ENCODE peak calls at places on chromosomes 5 and 9, in seven cellular contexts. F is right lobe of liver, B is lower leg skin, X is epithelial cell of proximal tubule, K is fibroblast of mammary gland, C is endothelial cell, T is stomach. A is an unnamed sample.

GRCh38 chr9:14400658-14400995 is 86.7 kb upstream of the NFIB start:
- DNase-seq in F (no peak), B (peak), X (peak), K (peak), C (peak), T (peak), A (no peak)

GRCh38 chr9:122355336-122355875 is 15.4 kb upstream of the PTGS1 start:
- DNase-seq in F (no peak), B (no peak), X (no peak), K (no peak), C (no peak), T (no peak), A (no peak)

GRCh38 chr5:21919417-21920022 is 933.6 kb downstream of the CDH12 start:
- DNase-seq in F (no peak), B (no peak), X (peak), K (peak), C (peak), T (no peak), A (peak)

GRCh38 chr5:39775458-39776365 is 350.9 kb upstream of the DAB2 start:
- DNase-seq in F (no peak), B (no peak), X (peak), K (peak), C (no peak), T (no peak), A (no peak)

GRCh38 chr5:318341-318897 is 3.1 kb upstream of the AHRR start:
- DNase-seq in F (no peak), B (no peak), X (peak), K (no peak), C (no peak), T (no peak), A (no peak)

GRCh38 chr5:153748823-153749222 is 258.4 kb downstream of the GRIA1 start:
- DNase-seq in F (no peak), B (no peak), X (no peak), K (no peak), C (no peak), T (no peak), A (no peak)

GRCh38 chr9:131396626-131397025 is 2.7 kb downstream of the PRRC2B start:
- DNase-seq in F (no peak), B (no peak), X (no peak), K (no peak), C (no peak), T (no peak), A (no peak)

GRCh38 chr9:34216325-34216724 is 37.5 kb downstream of the UBAP1 start:
- DNase-seq in F (no peak), B (no peak), X (no peak), K (no peak), C (no peak), T (no peak), A (no peak)

GRCh38 chr9:18333157-18333556 is 140.8 kb upstream of the ADAMTSL1 start:
- DNase-seq in F (no peak), B (no peak), X (no peak), K (peak), C (no peak), T (no peak), A (no peak)

GRCh38 chr9:73148447-73148937 is 3.2 kb upstream of the ANXA1 start:
- DNase-seq in F (no peak), B (no peak), X (no peak), K (peak), C (no peak), T (no peak), A (no peak)

GRCh38 chr5:151098185-151098813 is 17.5 kb upstream of the TNIP1 start:
- DNase-seq in F (no peak), B (no peak), X (no peak), K (no peak), C (no peak), T (no peak), A (no peak)

GRCh38 chr5:142904421-142904820 is 134.2 kb downstream of the ARHGAP26 start:
- DNase-seq in F (no peak), B (no peak), X (no peak), K (no peak), C (no peak), T (no peak), A (no peak)

GRCh38 chr5:35665066-35665465 is 47.4 kb downstream of the SPEF2 start:
- DNase-seq in F (no peak), B (no peak), X (no peak), K (no peak), C (no peak), T (no peak), A (no peak)

GRCh38 chr5:111756701-111757581 is at the start of gene NREP:
- DNase-seq in F (peak), B (peak), X (no peak), K (peak), C (peak), T (peak), A (peak)

GRCh38 chr9:78383130-78383529 is 86.2 kb downstream of the PSAT1 start:
- DNase-seq in F (no peak), B (no peak), X (no peak), K (no peak), C (no peak), T (no peak), A (no peak)

GRCh38 chr5:66302344-66302743 is 158.2 kb downstream of the SREK1 start:
- DNase-seq in F (no peak), B (no peak), X (no peak), K (no peak), C (no peak), T (no peak), A (no peak)

GRCh38 chr9:12838546-12838945 is 63.7 kb downstream of the LURAP1L start:
- DNase-seq in F (no peak), B (no peak), X (no peak), K (no peak), C (no peak), T (no peak), A (no peak)

GRCh38 chr5:167096816-167097215 is 1194.6 kb upstream of the WWC1 start:
- DNase-seq in F (no peak), B (no peak), X (no peak), K (peak), C (no peak), T (no peak), A (no peak)

GRCh38 chr5:113804943-113805342 is 291.4 kb downstream of the YTHDC2 start:
- DNase-seq in F (no peak), B (no peak), X (no peak), K (no peak), C (no peak), T (no peak), A (no peak)

GRCh38 chr5:13403351-13403750 is 541.1 kb downstream of the DNAH5 start:
- DNase-seq in F (no peak), B (no peak), X (no peak), K (no peak), C (no peak), T (no peak), A (no peak)

GRCh38 chr5:107476783-107477182 is 194.0 kb downstream of the EFNA5 start:
- DNase-seq in F (no peak), B (no peak), X (no peak), K (no peak), C (peak), T (peak), A (no peak)

GRCh38 chr9:128370367-128370751 is 815 bp upstream of the URM1 start:
- DNase-seq in F (no peak), B (no peak), X (no peak), K (no peak), C (no peak), T (no peak), A (no peak)

GRCh38 chr5:16529319-16529718 is 63.7 kb upstream of the ZNF622 start:
- DNase-seq in F (no peak), B (no peak), X (no peak), K (no peak), C (no peak), T (no peak), A (no peak)

GRCh38 chr5:176652136-176652535 is 4.9 kb downstream of the TSPAN17 start:
- DNase-seq in F (no peak), B (no peak), X (no peak), K (peak), C (no peak), T (no peak), A (no peak)

GRCh38 chr9:95297316-95297715 is 20.2 kb downstream of the FANCC start:
- DNase-seq in F (no peak), B (no peak), X (no peak), K (no peak), C (no peak), T (no peak), A (no peak)

GRCh38 chr9:136261686-136262430 is 16.2 kb upstream of the QSOX2 start:
- DNase-seq in F (no peak), B (no peak), X (no peak), K (no peak), C (no peak), T (no peak), A (no peak)

GRCh38 chr5:157292599-157292998 is 26.7 kb downstream of the CYFIP2 start:
- DNase-seq in F (no peak), B (no peak), X (no peak), K (peak), C (no peak), T (no peak), A (no peak)

GRCh38 chr5:1750469-1750868 is 49.2 kb downstream of the MRPL36 start:
- DNase-seq in F (peak), B (no peak), X (no peak), K (no peak), C (no peak), T (peak), A (no peak)

GRCh38 chr5:181282874-181283273 is 21.9 kb upstream of the TRIM52 start:
- DNase-seq in F (no peak), B (no peak), X (no peak), K (no peak), C (no peak), T (no peak), A (no peak)

GRCh38 chr5:35483797-35484196 is 133.9 kb upstream of the SPEF2 start:
- DNase-seq in F (no peak), B (no peak), X (peak), K (no peak), C (no peak), T (no peak), A (no peak)

GRCh38 chr5:27266184-27266583 is 227.8 kb upstream of the CDH9 start:
- DNase-seq in F (no peak), B (no peak), X (no peak), K (no peak), C (no peak), T (no peak), A (no peak)

GRCh38 chr9:111743275-111743674 is 51.5 kb downstream of the SHOC1 start:
- DNase-seq in F (no peak), B (no peak), X (peak), K (peak), C (no peak), T (no peak), A (no peak)

GRCh38 chr5:33628781-33629180 is 188.0 kb downstream of the TARS1 start:
- DNase-seq in F (no peak), B (no peak), X (no peak), K (no peak), C (no peak), T (no peak), A (no peak)

GRCh38 chr5:74396913-74397606 is 243.5 kb downstream of the ENC1 start:
- DNase-seq in F (no peak), B (no peak), X (no peak), K (peak), C (no peak), T (no peak), A (no peak)

DNA sequence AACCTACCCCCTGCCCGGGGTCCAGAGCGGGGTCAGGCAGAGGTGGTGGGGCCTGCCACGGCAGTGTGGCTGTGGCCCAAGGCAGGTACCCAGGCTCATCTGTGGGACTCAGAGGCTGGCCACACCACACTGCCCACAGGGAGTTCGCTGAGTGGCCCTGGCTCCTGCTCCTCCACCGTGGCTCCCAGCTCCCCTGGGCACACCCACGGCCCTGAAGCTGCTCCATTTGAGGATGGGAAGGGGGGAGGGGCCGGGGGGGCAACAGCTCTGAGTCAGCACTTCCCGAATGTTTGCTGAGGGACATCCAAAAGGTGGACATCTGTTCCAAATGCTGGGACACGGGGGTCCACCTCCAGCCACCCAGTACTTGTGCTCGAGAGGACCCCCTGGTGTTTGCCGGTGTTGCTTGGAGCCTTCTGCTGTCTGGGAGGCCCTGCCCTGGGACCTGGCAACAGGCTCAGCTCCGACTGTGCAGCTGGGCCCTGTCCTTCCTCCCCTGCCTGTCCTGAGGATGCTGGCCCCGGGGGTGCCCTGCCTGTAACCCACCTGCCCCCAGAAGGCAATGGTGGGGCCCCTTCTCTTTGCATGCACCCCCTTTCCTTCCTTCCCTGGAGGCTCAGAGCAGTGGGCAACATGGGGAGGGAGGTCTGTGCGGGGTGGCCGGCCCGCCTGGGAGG is 2.5 kb upstream of the NRARP start:
- DNase-seq in F (no peak), B (no peak), X (no peak), K (no peak), C (peak), T (no peak), A (peak)
- TF ChIP-seq CTCF in F (no peak), B (no peak), X (peak), K (peak), C (no peak), T (no peak), A (peak)

GRCh38 chr5:145101246-145101645 is 733.9 kb downstream of the PRELID2 start:
- DNase-seq in F (no peak), B (no peak), X (no peak), K (no peak), C (peak), T (no peak), A (no peak)
- TF ChIP-seq CTCF in F (peak), B (no peak), X (peak), K (peak), C (peak), T (no peak), A (peak)

GRCh38 chr9:35645736-35646582 is 4.8 kb downstream of the SIT1 start:
- DNase-seq in F (peak), B (no peak), X (no peak), K (no peak), C (peak), T (peak), A (peak)
- TF ChIP-seq CTCF in F (no peak), B (no peak), X (peak), K (no peak), C (no peak), T (no peak), A (peak)

DNA sequence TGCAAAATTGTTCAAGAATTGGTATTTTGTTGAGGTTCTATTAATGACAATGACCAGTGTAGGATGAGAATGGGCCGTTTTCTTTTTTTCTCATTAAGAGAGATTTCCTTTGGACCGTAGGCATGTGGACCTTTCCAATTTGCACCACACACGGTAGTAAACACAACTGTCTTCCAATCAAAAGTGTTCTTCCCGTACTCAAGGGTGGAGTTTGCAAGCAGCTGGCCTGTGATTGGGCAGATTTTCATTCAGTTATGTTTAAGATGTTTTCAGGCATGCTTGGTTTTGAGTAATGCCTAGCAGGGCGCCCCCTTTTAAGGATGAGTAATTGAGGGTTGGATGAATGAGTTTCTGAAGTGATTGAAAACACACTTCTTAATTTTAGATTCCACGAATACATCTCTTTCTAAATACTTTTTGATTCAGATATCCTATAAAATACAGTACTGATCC is 2.5 kb downstream of the KDM3B start:
- DNase-seq in F (no peak), B (peak), X (peak), K (peak), C (peak), T (no peak), A (no peak)
- TF ChIP-seq CTCF in F (no peak), B (no peak), X (peak), K (peak), C (no peak), T (no peak), A (no peak)